ENCODE peak calls at places on chromosome 12, in eight cellular contexts. One of them, this sample, is unnamed.

GRCh38 chr12:105888696-105889095 is 250.1 kb downstream of the NUAK1 start:
- DNase-seq in midbrain: no peak
- DNase-seq in stimulated activated CD4-positive, alpha-beta T cell treated with anti-CD3 and anti-CD28 coated beads, Interleukin-12 subunit alpha, Interleukin-12 subunit beta, amount 100 ng/mL, for 48 hours: no peak
- DNase-seq in HCEC 1CT: no peak
- DNase-seq in body of pancreas: no peak
- DNase-seq in PC-3: no peak
- DNase-seq in non-pigmented ciliary epithelial cell: peak; percentile 27
- DNase-seq in adipocyte: peak; percentile 33
- DNase-seq in this sample: no peak

GRCh38 chr12:51848843-51849735 is 571 bp upstream of the FIGNL2 start:
- DNase-seq in midbrain: no peak
- DNase-seq in PC-3: no peak
- DNase-seq in non-pigmented ciliary epithelial cell: no peak
- DNase-seq in HCEC 1CT: no peak
- DNase-seq in stimulated activated CD4-positive, alpha-beta T cell treated with anti-CD3 and anti-CD28 coated beads, Interleukin-12 subunit alpha, Interleukin-12 subunit beta, amount 100 ng/mL, for 48 hours: no peak
- DNase-seq in adipocyte: peak; percentile 34
- DNase-seq in body of pancreas: no peak
- DNase-seq in this sample: no peak

GRCh38 chr12:113359939-113360748 is 1.8 kb downstream of the PLBD2 start:
- DNase-seq in midbrain: no peak
- DNase-seq in non-pigmented ciliary epithelial cell: no peak
- DNase-seq in PC-3: peak; percentile 19
- DNase-seq in body of pancreas: peak; percentile 14
- DNase-seq in stimulated activated CD4-positive, alpha-beta T cell treated with anti-CD3 and anti-CD28 coated beads, Interleukin-12 subunit alpha, Interleukin-12 subunit beta, amount 100 ng/mL, for 48 hours: no peak
- DNase-seq in HCEC 1CT: peak; percentile 18
- DNase-seq in adipocyte: peak; percentile 17
- DNase-seq in this sample: peak; percentile 21

GRCh38 chr12:18595406-18595805 is 142.4 kb downstream of the PLCZ1 start:
- DNase-seq in PC-3: peak; percentile 60
- DNase-seq in adipocyte: peak; percentile 9
- DNase-seq in non-pigmented ciliary epithelial cell: no peak
- DNase-seq in stimulated activated CD4-positive, alpha-beta T cell treated with anti-CD3 and anti-CD28 coated beads, Interleukin-12 subunit alpha, Interleukin-12 subunit beta, amount 100 ng/mL, for 48 hours: no peak
- DNase-seq in body of pancreas: no peak
- DNase-seq in midbrain: no peak
- DNase-seq in HCEC 1CT: no peak
- DNase-seq in this sample: no peak

GRCh38 chr12:14213542-14213941 is 151.9 kb upstream of the ATF7IP start:
- DNase-seq in midbrain: no peak
- DNase-seq in PC-3: peak; percentile 22
- DNase-seq in HCEC 1CT: peak; percentile 7
- DNase-seq in body of pancreas: no peak
- DNase-seq in adipocyte: no peak
- DNase-seq in non-pigmented ciliary epithelial cell: no peak
- DNase-seq in stimulated activated CD4-positive, alpha-beta T cell treated with anti-CD3 and anti-CD28 coated beads, Interleukin-12 subunit alpha, Interleukin-12 subunit beta, amount 100 ng/mL, for 48 hours: no peak
- DNase-seq in this sample: no peak

GRCh38 chr12:46661161-46661845 is 164.5 kb downstream of the SLC38A4 start:
- DNase-seq in PC-3: peak; percentile 80
- DNase-seq in HCEC 1CT: peak; percentile 91
- DNase-seq in body of pancreas: peak; percentile 64
- DNase-seq in non-pigmented ciliary epithelial cell: peak; percentile 84
- DNase-seq in midbrain: peak; percentile 57
- DNase-seq in stimulated activated CD4-positive, alpha-beta T cell treated with anti-CD3 and anti-CD28 coated beads, Interleukin-12 subunit alpha, Interleukin-12 subunit beta, amount 100 ng/mL, for 48 hours: no peak
- DNase-seq in adipocyte: peak; percentile 89
- DNase-seq in this sample: peak; percentile 66

GRCh38 chr12:116524964-116525379 is 34.2 kb upstream of the MAP1LC3B2 start:
- DNase-seq in HCEC 1CT: peak; percentile 59
- DNase-seq in PC-3: peak; percentile 88
- DNase-seq in midbrain: no peak
- DNase-seq in body of pancreas: no peak
- DNase-seq in stimulated activated CD4-positive, alpha-beta T cell treated with anti-CD3 and anti-CD28 coated beads, Interleukin-12 subunit alpha, Interleukin-12 subunit beta, amount 100 ng/mL, for 48 hours: no peak
- DNase-seq in adipocyte: peak; percentile 42
- DNase-seq in non-pigmented ciliary epithelial cell: no peak
- DNase-seq in this sample: no peak

GRCh38 chr12:71900091-71900490 is 38.6 kb upstream of the TPH2 start:
- DNase-seq in body of pancreas: no peak
- DNase-seq in stimulated activated CD4-positive, alpha-beta T cell treated with anti-CD3 and anti-CD28 coated beads, Interleukin-12 subunit alpha, Interleukin-12 subunit beta, amount 100 ng/mL, for 48 hours: no peak
- DNase-seq in HCEC 1CT: peak; percentile 55
- DNase-seq in PC-3: peak; percentile 53
- DNase-seq in midbrain: no peak
- DNase-seq in non-pigmented ciliary epithelial cell: no peak
- DNase-seq in adipocyte: peak; percentile 22
- DNase-seq in this sample: no peak

GRCh38 chr12:109613611-109614455 is 40.2 kb downstream of the MVK start:
- DNase-seq in HCEC 1CT: no peak
- DNase-seq in stimulated activated CD4-positive, alpha-beta T cell treated with anti-CD3 and anti-CD28 coated beads, Interleukin-12 subunit alpha, Interleukin-12 subunit beta, amount 100 ng/mL, for 48 hours: no peak
- DNase-seq in non-pigmented ciliary epithelial cell: no peak
- DNase-seq in body of pancreas: no peak
- DNase-seq in adipocyte: no peak
- DNase-seq in PC-3: no peak
- DNase-seq in midbrain: no peak
- DNase-seq in this sample: no peak

GRCh38 chr12:107461222-107461980 is 224.2 kb upstream of the PWP1 start:
- DNase-seq in body of pancreas: peak; percentile 9
- DNase-seq in stimulated activated CD4-positive, alpha-beta T cell treated with anti-CD3 and anti-CD28 coated beads, Interleukin-12 subunit alpha, Interleukin-12 subunit beta, amount 100 ng/mL, for 48 hours: no peak
- DNase-seq in HCEC 1CT: no peak
- DNase-seq in adipocyte: peak; percentile 66
- DNase-seq in non-pigmented ciliary epithelial cell: peak; percentile 65
- DNase-seq in midbrain: no peak
- DNase-seq in PC-3: peak; percentile 91
- DNase-seq in this sample: no peak

This sample was measured in G401.